ENCODE peak calls at places on chromosome 16, in five cellular contexts. B, Q, E, A and L are unnamed samples.

GRCh38 chr16:66984902-66985311 is 3.5 kb upstream of the CES4A start:
- DNase-seq in B (no peak), Q (no peak), E (no peak), A (no peak), L (no peak)

GRCh38 chr16:47888142-47888541 is 267.7 kb downstream of the ABCC12 start:
- DNase-seq in B (peak), Q (peak), E (peak), A (peak), L (no peak)

GRCh38 chr16:84806256-84806889 is 13.4 kb upstream of the CRISPLD2 start:
- DNase-seq in B (peak), Q (peak), E (peak), A (peak), L (no peak)

GRCh38 chr16:30998852-30999761 is 11.3 kb downstream of the STX1B start:
- DNase-seq in B (peak), Q (no peak), E (peak), A (no peak), L (no peak)

GRCh38 chr16:65414284-65414984 is 292.6 kb upstream of the CDH11 start:
- DNase-seq in B (peak), Q (peak), E (peak), A (peak), L (no peak)

GRCh38 chr16:60031751-60032150 is 1297.6 kb upstream of the GOT2 start:
- DNase-seq in B (no peak), Q (no peak), E (peak), A (no peak), L (no peak)

GRCh38 chr16:23514381-23515152 is 4.3 kb upstream of the GGA2 start:
- DNase-seq in B (no peak), Q (no peak), E (no peak), A (no peak), L (no peak)

GRCh38 chr16:85554114-85554790 is 58.9 kb upstream of the GSE1 start:
- DNase-seq in B (peak), Q (peak), E (peak), A (peak), L (peak)

GRCh38 chr16:75514296-75514695 is 19.1 kb upstream of the CHST6 start:
- DNase-seq in B (no peak), Q (no peak), E (no peak), A (no peak), L (no peak)

GRCh38 chr16:49515016-49515415 is 141.4 kb downstream of the C16orf78 start:
- DNase-seq in B (no peak), Q (no peak), E (no peak), A (no peak), L (no peak)

GRCh38 chr16:48099455-48099854 is 56.3 kb downstream of the ABCC12 start:
- DNase-seq in B (peak), Q (peak), E (no peak), A (no peak), L (no peak)

GRCh38 chr16:68901910-68902309 is 58.6 kb downstream of the TANGO6 start:
- DNase-seq in B (peak), Q (peak), E (peak), A (no peak), L (no peak)

GRCh38 chr16:27284865-27285675 is 16.5 kb upstream of the NSMCE1 start:
- DNase-seq in B (no peak), Q (no peak), E (no peak), A (no peak), L (no peak)

GRCh38 chr16:58661199-58661830 is 23.3 kb downstream of the SLC38A7 start:
- DNase-seq in B (peak), Q (peak), E (peak), A (peak), L (no peak)

GRCh38 chr16:1510272-1510671 is 17.1 kb downstream of the TELO2 start:
- DNase-seq in B (no peak), Q (no peak), E (no peak), A (no peak), L (no peak)

GRCh38 chr16:1510941-1511351 is 17.8 kb downstream of the TELO2 start:
- DNase-seq in B (no peak), Q (no peak), E (no peak), A (no peak), L (no peak)

GRCh38 chr16:1508494-1509167 is 15.5 kb downstream of the TELO2 start:
- DNase-seq in B (no peak), Q (no peak), E (no peak), A (no peak), L (no peak)

GRCh38 chr16:1511662-1512061 is 18.5 kb downstream of the TELO2 start:
- DNase-seq in B (no peak), Q (no peak), E (no peak), A (no peak), L (no peak)

GRCh38 chr16:1509307-1510221 is 16.4 kb downstream of the TELO2 start:
- DNase-seq in B (no peak), Q (no peak), E (no peak), A (no peak), L (no peak)
- H3K4me3 ChIP-seq in B (no peak), Q (no peak), E (no peak), A (no peak), L (no peak)

GRCh38 chr16:89169778-89170177 is 1.8 kb upstream of the CDH15 start:
- DNase-seq in B (no peak), Q (no peak), E (no peak), A (no peak), L (no peak)

GRCh38 chr16:89168381-89169189 is 3.0 kb upstream of the CDH15 start:
- DNase-seq in B (no peak), Q (no peak), E (no peak), A (no peak), L (no peak)

GRCh38 chr16:89172171-89172900 is 788 bp downstream of the CDH15 start:
- DNase-seq in B (no peak), Q (no peak), E (no peak), A (no peak), L (no peak)

GRCh38 chr16:89171216-89172170 is at the start of gene CDH15:
- DNase-seq in B (peak), Q (peak), E (peak), A (peak), L (no peak)

DNA sequence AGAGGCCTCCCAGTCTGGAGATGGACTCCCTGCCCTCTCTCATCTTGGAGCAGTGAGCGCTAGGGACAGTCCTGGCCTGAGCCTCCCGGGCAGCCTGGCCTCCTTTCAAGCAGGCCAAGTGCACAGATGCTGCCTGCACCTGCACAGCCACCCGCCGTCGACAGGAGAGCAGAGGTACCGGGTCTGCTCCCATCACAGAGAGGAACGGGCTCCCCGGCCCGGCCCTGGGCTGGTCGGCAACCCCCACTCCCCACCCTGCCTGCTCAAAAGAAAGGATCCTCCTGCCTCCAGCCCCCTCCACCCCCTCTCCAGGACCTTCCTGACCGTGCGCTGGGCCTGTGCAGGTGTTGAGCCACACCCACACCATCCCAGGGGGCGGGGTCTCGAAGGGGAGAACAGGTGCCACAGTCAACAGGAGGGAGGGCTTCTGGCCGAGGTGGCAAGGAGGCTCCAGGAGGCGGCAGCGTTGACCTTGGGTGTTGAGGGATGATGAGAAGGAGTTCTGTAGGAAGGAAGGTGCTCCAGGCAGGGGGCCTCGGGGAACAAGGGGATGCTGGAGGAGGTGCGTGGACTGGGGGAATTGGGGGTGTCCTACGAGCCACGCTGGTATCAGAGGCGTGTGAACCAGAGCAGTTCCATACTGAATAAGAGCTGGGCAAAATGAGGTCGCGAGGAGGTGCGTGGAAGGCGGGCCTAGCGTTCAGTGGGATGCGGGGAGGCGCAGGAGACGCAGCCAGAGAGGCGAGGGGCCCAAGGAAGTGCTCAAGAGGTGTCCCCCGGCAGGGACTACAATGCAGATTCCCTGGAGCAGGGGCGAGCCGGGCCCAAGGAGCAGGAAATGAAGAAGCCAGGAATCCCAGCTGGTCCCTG is 967 bp upstream of the CDH15 start:
- DNase-seq in B (no peak), Q (no peak), E (no peak), A (no peak), L (no peak)
- H3K4me3 ChIP-seq in B (no peak), Q (no peak), E (no peak), A (no peak), L (peak)

GRCh38 chr16:89761304-89761922 is 40.1 kb downstream of the ZNF276 start:
- DNase-seq in B (no peak), Q (no peak), E (no peak), A (no peak), L (no peak)

GRCh38 chr16:89759742-89760366 is 38.5 kb downstream of the ZNF276 start:
- DNase-seq in B (no peak), Q (no peak), E (no peak), A (no peak), L (no peak)

GRCh38 chr16:89770367-89770766 is 46.1 kb downstream of the FANCA start:
- DNase-seq in B (no peak), Q (no peak), E (no peak), A (no peak), L (no peak)

GRCh38 chr16:89765292-89765810 is 44.0 kb downstream of the ZNF276 start:
- DNase-seq in B (no peak), Q (no peak), E (no peak), A (no peak), L (no peak)

GRCh38 chr16:89764711-89765201 is 43.4 kb downstream of the ZNF276 start:
- DNase-seq in B (no peak), Q (no peak), E (no peak), A (no peak), L (no peak)
- H3K4me3 ChIP-seq in B (no peak), Q (no peak), E (no peak), A (no peak), L (no peak)

GRCh38 chr16:13969711-13970110 is 49.8 kb downstream of the ERCC4 start:
- DNase-seq in B (no peak), Q (no peak), E (no peak), A (no peak), L (no peak)
- H3K4me3 ChIP-seq in B (no peak), Q (no peak), E (no peak), A (no peak), L (no peak)

DNA sequence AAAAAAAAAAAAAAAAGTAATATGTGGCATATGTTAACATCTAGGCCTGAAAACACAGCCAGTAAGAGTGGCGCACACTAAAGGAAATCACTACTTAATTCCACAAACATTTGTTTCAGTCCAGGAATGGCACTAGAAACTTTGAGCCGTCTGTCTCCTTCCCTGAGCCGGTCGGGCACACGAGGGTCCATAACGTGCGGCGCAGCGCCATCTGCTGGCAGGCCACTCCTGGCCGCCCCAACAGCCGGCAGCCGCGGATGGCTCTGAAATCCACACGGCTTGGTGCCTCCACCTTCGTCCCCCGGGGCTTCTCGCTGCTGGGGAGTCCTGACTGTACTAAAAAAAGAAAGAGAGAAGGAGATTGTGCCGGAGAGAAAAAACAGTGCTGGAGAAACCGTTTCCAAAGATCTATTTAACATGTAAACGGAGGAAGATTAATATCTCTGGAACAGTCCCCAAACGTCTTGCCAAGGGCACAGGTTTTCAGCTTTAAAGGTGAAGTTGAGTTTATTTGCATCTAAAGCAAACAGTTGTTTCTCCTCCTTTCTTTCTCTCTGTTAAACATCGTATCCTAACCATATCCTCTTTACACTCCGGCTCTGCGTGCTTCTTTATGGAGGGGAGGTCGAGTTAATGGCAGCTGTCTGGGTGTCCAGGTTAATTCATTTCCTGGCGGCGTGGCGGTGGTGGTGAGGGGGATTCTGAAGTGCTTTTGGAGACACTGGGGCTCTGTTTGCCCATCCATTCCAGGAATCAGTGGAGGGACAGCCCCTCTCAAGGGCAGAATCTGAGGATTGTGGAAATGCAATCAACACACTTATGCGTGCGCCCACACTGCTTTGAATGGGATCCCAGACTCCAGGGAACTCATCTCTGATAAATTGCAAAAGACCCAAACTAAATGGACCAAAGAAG is 611.3 kb upstream of the SALL1 start:
- DNase-seq in B (peak), Q (peak), E (peak), A (peak), L (no peak)
- H3K4me3 ChIP-seq in B (no peak), Q (no peak), E (no peak), A (no peak), L (no peak)

GRCh38 chr16:25855063-25855462 is 163.3 kb downstream of the HS3ST4 start:
- DNase-seq in B (no peak), Q (no peak), E (no peak), A (no peak), L (no peak)

GRCh38 chr16:25859645-25860044 is 167.9 kb downstream of the HS3ST4 start:
- DNase-seq in B (no peak), Q (no peak), E (no peak), A (no peak), L (no peak)

GRCh38 chr16:25854141-25854540 is 162.4 kb downstream of the HS3ST4 start:
- DNase-seq in B (no peak), Q (no peak), E (no peak), A (no peak), L (no peak)

GRCh38 chr16:25855818-25856217 is 164.1 kb downstream of the HS3ST4 start:
- DNase-seq in B (no peak), Q (no peak), E (no peak), A (no peak), L (no peak)
- H3K4me3 ChIP-seq in B (no peak), Q (no peak), E (no peak), A (no peak), L (no peak)